ENCODE peak calls at places on chromosome 14, in ten cellular contexts. W, T, Y, R, S, N, A, X, H and B are unnamed samples.

GRCh38 chr14:74618078-74618952 is 6.3 kb upstream of the LTBP2 start:
- DNase-seq in Y (no peak), N (peak; percentile 71), X (no peak), S (peak; percentile 53), A (peak; percentile 91), H (peak; percentile 64), R (peak; percentile 46), W (peak; percentile 72), T (peak; percentile 62), B (peak; percentile 74)

GRCh38 chr14:59342516-59343484 is 122.4 kb downstream of the GPR135 start:
- DNase-seq in X (no peak), H (no peak), R (no peak), S (no peak), T (no peak), N (no peak), W (no peak), A (no peak), Y (no peak), B (no peak)

GRCh38 chr14:62304172-62304571 is 542.0 kb downstream of the SNAPC1 start:
- DNase-seq in N (no peak), A (no peak), Y (peak; percentile 93), W (no peak), H (no peak), R (no peak), X (no peak), T (peak; percentile 66), S (no peak), B (no peak)

GRCh38 chr14:75222208-75222701 is 45.8 kb upstream of the TMED10 start:
- DNase-seq in S (no peak), W (peak; percentile 95), X (no peak), R (no peak), Y (no peak), A (peak; percentile 90), H (no peak), T (no peak), N (peak; percentile 34), B (no peak)

GRCh38 chr14:103867020-103867419 is 19.6 kb upstream of the PPP1R13B start:
- DNase-seq in T (no peak), S (no peak), H (no peak), X (no peak), W (no peak), Y (no peak), R (no peak), A (no peak), N (no peak), B (no peak)

GRCh38 chr14:102363182-102363952 is 626 bp downstream of the TECPR2 start:
- DNase-seq in S (peak; percentile 81), X (no peak), N (no peak), H (peak; percentile 2), A (peak; percentile 56), T (no peak), R (peak; percentile 40), W (peak; percentile 67), Y (peak; percentile 17), B (peak; percentile 29)

GRCh38 chr14:37985826-37986470 is 221.8 kb upstream of the SSTR1 start:
- DNase-seq in H (peak; percentile 12), Y (peak; percentile 23), S (no peak), A (peak; percentile 60), X (no peak), R (peak; percentile 27), W (no peak), T (peak; percentile 64), N (peak; percentile 22), B (no peak)

GRCh38 chr14:22226381-22226780 is 362.6 kb downstream of the DAD1 start:
- DNase-seq in X (no peak), N (no peak), R (no peak), W (peak; percentile 35), A (peak; percentile 24), H (no peak), Y (no peak), T (peak; percentile 51), S (no peak), B (no peak)